ENCODE peak calls at places on chromosomes 7 and 10, in four cellular contexts. W is fibroblast of mammary gland, E is colonic mucosa, J is OCI-LY7. K is an unnamed sample.

GRCh38 chr7:80243425-80243824 is 108.8 kb downstream of the GNAI1 start:
- DNase-seq in W (no peak), J (no peak), E (no peak), K (no peak)

GRCh38 chr10:84706431-84706830 is 378.0 kb downstream of the CCSER2 start:
- DNase-seq in W (no peak), J (no peak), E (no peak), K (no peak)

GRCh38 chr7:37853468-37853867 is 5.1 kb downstream of the NME8 start:
- DNase-seq in W (no peak), E (no peak), J (peak; percentile 13), K (no peak)

GRCh38 chr10:54559498-54559897 is 241.5 kb downstream of the PCDH15 start:
- DNase-seq in E (no peak), W (peak; percentile 38), J (no peak), K (no peak)

GRCh38 chr7:84040365-84040764 is 154.2 kb downstream of the SEMA3A start:
- DNase-seq in E (no peak), J (no peak), W (no peak), K (no peak)

GRCh38 chr10:74827045-74827441 is 643 bp downstream of the KAT6B start:
- DNase-seq in W (no peak), J (no peak), E (no peak), K (no peak)

GRCh38 chr7:91267558-91267955 is 3.3 kb downstream of the FZD1 start:
- DNase-seq in W (peak; percentile 56), E (no peak), J (no peak), K (no peak)

GRCh38 chr7:79282051-79282694 is 171.3 kb downstream of the MAGI2 start:
- DNase-seq in J (no peak), E (no peak), W (peak; percentile 83), K (peak; percentile 62)

GRCh38 chr10:121325490-121326231 is 272.6 kb downstream of the FGFR2 start:
- DNase-seq in J (no peak), W (no peak), E (no peak), K (no peak)

GRCh38 chr10:73495226-73495883 is 469 bp downstream of the PPP3CB start:
- DNase-seq in W (peak; percentile 86), E (peak; percentile 94), J (peak; percentile 88), K (peak; percentile 75)

GRCh38 chr10:28674782-28675181 is 2.5 kb upstream of the BAMBI start:
- DNase-seq in J (no peak), W (no peak), E (no peak), K (no peak)

GRCh38 chr7:110922906-110923305 is 168.0 kb upstream of the LRRN3 start:
- DNase-seq in J (no peak), E (no peak), W (peak; percentile 86), K (no peak)

GRCh38 chr7:92765725-92766124 is 70.6 kb downstream of the CDK6 start:
- DNase-seq in J (no peak), E (no peak), W (peak; percentile 85), K (no peak)

GRCh38 chr10:114513397-114513796 is 109.1 kb upstream of the AFAP1L2 start:
- DNase-seq in J (no peak), W (no peak), E (no peak), K (no peak)

GRCh38 chr10:88851706-88852105 is at the start of gene ANKRD22:
- DNase-seq in W (peak; percentile 65), J (no peak), E (peak; percentile 90), K (no peak)

GRCh38 chr10:27297848-27298524 is 57.4 kb upstream of the ACBD5 start:
- DNase-seq in J (no peak), E (no peak), W (no peak), K (no peak)

GRCh38 chr10:14259696-14260595 is 70.8 kb downstream of the FRMD4A start:
- DNase-seq in J (no peak), E (no peak), W (peak; percentile 46), K (peak; percentile 29)

GRCh38 chr7:2736411-2736914 is 48.5 kb downstream of the AMZ1 start:
- DNase-seq in E (no peak), W (no peak), J (no peak), K (no peak)

GRCh38 chr10:60629332-60629731 is 148.9 kb upstream of the CDK1 start:
- DNase-seq in W (no peak), J (no peak), E (no peak), K (no peak)

GRCh38 chr10:33335800-33336605 is 1.5 kb upstream of the NRP1 start:
- DNase-seq in W (peak; percentile 84), J (no peak), E (peak; percentile 83), K (no peak)

GRCh38 chr10:95250856-95251255 is 39.9 kb downstream of the PDLIM1 start:
- DNase-seq in J (no peak), E (no peak), W (no peak), K (no peak)

GRCh38 chr10:23053036-23053435 is 42.3 kb upstream of the MSRB2 start:
- DNase-seq in E (no peak), W (no peak), J (no peak), K (no peak)

GRCh38 chr7:28748934-28749584 is 209.1 kb downstream of the TRIL start:
- DNase-seq in W (peak; percentile 73), J (peak; percentile 5), E (peak; percentile 22), K (no peak)

GRCh38 chr7:82481499-82482097 is 38.0 kb upstream of the CACNA2D1 start:
- DNase-seq in E (no peak), J (peak; percentile 13), W (peak; percentile 50), K (peak; percentile 4)

GRCh38 chr7:116801092-116801710 is 61.2 kb upstream of the CAPZA2 start:
- DNase-seq in E (no peak), W (peak; percentile 76), J (no peak), K (no peak)

GRCh38 chr7:28292826-28293528 is 112.4 kb upstream of the JAZF1 start:
- DNase-seq in J (no peak), W (no peak), E (no peak), K (no peak)

GRCh38 chr10:10794776-10795175 is 222.9 kb upstream of the CELF2 start:
- DNase-seq in W (peak; percentile 82), J (no peak), E (no peak), K (peak; percentile 74)

GRCh38 chr7:26958834-26959233 is 94.4 kb upstream of the SKAP2 start:
- DNase-seq in W (peak; percentile 98), E (no peak), J (no peak), K (no peak)

GRCh38 chr10:132700168-132701098 is 85.5 kb downstream of the NKX6-2 start:
- DNase-seq in E (peak; percentile 59), W (peak; percentile 49), J (no peak), K (no peak)

GRCh38 chr10:102630663-102631062 is 13.6 kb upstream of the TRIM8 start:
- DNase-seq in J (no peak), E (no peak), W (no peak), K (no peak)

GRCh38 chr10:133061296-133062038 is 26.3 kb upstream of the ADGRA1 start:
- DNase-seq in W (no peak), J (peak; percentile 61), E (no peak), K (no peak)

GRCh38 chr10:14918964-14919363 is 34.9 kb downstream of the DCLRE1C start:
- DNase-seq in J (no peak), E (no peak), W (no peak), K (no peak)

GRCh38 chr10:12041766-12042408 is 722 bp downstream of the UPF2 start:
- DNase-seq in E (peak; percentile 51), W (peak; percentile 42), J (peak; percentile 75), K (no peak)

GRCh38 chr7:133843341-133843740 is 283.8 kb upstream of the LRGUK start:
- DNase-seq in J (no peak), W (no peak), E (no peak), K (no peak)

GRCh38 chr7:138328215-138328614 is 131.8 kb upstream of the TRIM24 start:
- DNase-seq in E (no peak), J (no peak), W (no peak), K (no peak)

DNA sequence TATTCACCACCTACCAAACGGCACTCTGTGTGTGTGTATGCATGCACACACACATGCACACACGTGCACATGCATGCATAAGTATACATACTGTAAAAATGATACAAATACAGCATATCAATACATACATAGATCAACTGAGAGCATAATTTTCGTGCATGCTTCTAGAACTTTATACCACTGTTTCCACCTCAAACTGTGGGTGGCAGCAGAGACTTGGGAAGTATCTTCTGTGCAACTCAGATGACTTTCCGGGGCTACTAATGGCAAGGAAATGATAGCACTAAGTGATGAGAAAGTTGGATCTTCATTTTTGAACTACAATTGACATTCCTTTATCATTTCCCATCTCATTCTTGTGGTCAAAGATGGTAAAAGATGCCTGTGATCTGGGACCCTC is 570.7 kb downstream of the REEP3 start:
- DNase-seq in J (no peak), W (no peak), E (peak; percentile 22), K (no peak)
- TF ChIP-seq CTCF in J (peak; percentile 48), W (peak; percentile 6), E (no peak), K (no peak)

DNA sequence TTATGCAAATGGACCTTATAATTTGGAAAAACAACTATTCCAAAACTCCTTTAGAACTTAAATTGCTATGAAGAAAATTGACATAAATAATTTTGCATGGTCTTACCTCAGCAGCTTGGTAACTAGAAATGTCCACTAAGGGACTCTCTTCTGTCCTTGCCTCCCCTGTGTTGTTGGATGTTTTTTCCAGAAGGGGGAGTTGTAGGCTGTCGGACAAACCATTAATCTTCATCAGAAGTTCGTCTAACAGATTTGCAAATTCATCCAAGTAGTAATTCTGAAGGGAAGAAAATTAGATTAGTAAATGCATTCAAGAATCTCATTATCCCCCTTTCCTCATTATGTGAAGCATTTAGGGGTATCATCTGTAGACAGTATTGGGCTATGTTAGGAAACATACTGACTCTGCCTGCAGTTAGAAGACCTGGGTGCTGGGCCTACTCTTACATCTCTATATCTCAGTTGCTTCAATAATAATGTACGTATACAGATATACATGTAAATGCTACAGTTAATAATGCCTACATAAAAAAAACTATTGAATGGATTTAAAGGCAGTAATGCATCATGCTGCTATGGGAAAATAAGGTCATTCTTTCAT is 155.6 kb downstream of the PKD1L1 start:
- DNase-seq in E (no peak), W (peak; percentile 16), J (peak; percentile 14), K (no peak)
- TF ChIP-seq CTCF in E (peak; percentile 48), W (peak; percentile 34), J (peak; percentile 71), K (peak; percentile 7)

GRCh38 chr7:149604521-149604920 is 106.9 kb upstream of the ZNF746 start:
- DNase-seq in W (no peak), J (no peak), E (no peak), K (no peak)

GRCh38 chr7:149595078-149595477 is 97.5 kb upstream of the ZNF746 start:
- DNase-seq in E (no peak), W (no peak), J (no peak), K (no peak)

GRCh38 chr7:149599636-149600206 is 102.1 kb upstream of the ZNF746 start:
- DNase-seq in J (peak; percentile 77), E (no peak), W (no peak), K (no peak)

GRCh38 chr7:149595541-149595940 is 97.9 kb upstream of the ZNF746 start:
- DNase-seq in E (no peak), J (no peak), W (no peak), K (no peak)

DNA sequence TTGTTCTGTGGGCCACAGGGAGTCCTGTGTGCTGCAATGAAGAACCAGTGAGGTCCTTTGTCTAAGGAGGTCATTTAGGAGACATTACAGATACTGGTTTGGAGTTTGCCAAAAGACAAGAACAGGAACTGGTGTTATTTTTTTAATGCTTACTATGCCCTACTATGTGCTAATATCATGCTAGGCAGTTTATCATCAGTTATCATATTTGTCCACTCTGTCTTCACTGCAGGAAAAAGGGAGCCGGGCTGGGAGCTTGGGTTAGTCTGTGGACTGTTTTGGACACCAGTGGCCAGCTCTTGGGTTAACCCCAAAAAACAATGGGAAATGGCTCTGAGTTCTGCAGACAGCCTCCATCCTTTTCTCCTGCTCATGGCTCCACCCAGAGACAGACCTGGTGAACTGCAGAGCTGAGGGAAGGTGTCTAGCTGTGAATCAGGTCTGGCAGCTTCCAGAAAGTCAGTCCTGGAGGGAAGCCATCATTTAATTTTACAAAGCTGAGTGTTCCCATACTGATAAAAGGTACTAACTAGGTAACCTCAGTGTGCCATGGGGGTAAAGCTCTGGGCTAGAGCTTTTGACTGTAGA is 101.2 kb upstream of the ZNF746 start:
- DNase-seq in E (peak; percentile 36), J (peak; percentile 51), W (peak; percentile 41), K (no peak)
- TF ChIP-seq CTCF in E (no peak), J (peak; percentile 73), W (peak; percentile 49), K (peak; percentile 36)

GRCh38 chr10:71259815-71260501 is 47.6 kb downstream of the UNC5B start:
- DNase-seq in W (no peak), E (peak; percentile 86), J (no peak), K (no peak)
- TF ChIP-seq CTCF in W (no peak), E (no peak), J (no peak), K (no peak)